ENCODE peak calls at places on chromosomes 6 and 20, in four cellular contexts. C is activated T-helper 1 cell treated with anti-CD3 and anti-CD28 coated beads, Interleukin-2, amount 50 U/mL, for 16 hours; L is right cardiac atrium; M is anterior cingulate cortex. F is an unnamed sample.

GRCh38 chr20:44746367-44747165 is 901 bp downstream of the KCNK15 start:
- DNase-seq in C (no peak), L (no peak), M (no peak), F (no peak)

GRCh38 chr6:167906899-167907298 is 80.2 kb downstream of the AFDN start:
- DNase-seq in C (no peak), L (peak), M (peak), F (peak)

GRCh38 chr6:154931741-154932424 is 63.2 kb upstream of the TIAM2 start:
- DNase-seq in C (no peak), L (no peak), M (no peak), F (no peak)

GRCh38 chr6:125995972-125996580 is 9.7 kb downstream of the TRMT11 start:
- DNase-seq in C (peak), L (peak), M (peak), F (peak)

GRCh38 chr6:106134087-106134770 is 48.1 kb downstream of the PRDM1 start:
- DNase-seq in C (no peak), L (no peak), M (no peak), F (no peak)

GRCh38 chr6:25017932-25018581 is 82.3 kb upstream of the RIPOR2 start:
- DNase-seq in C (peak), L (peak), M (no peak), F (peak)

GRCh38 chr6:144602523-144603180 is 317.5 kb downstream of the UTRN start:
- DNase-seq in C (no peak), L (no peak), M (no peak), F (no peak)

GRCh38 chr20:354298-354977 is 7.5 kb downstream of the NRSN2 start:
- DNase-seq in C (peak), L (peak), M (peak), F (peak)

GRCh38 chr20:46060301-46060881 is 29.4 kb downstream of the NCOA5 start:
- DNase-seq in C (no peak), L (no peak), M (no peak), F (peak)

GRCh38 chr6:122604676-122605075 is 5.5 kb upstream of the PKIB start:
- DNase-seq in C (no peak), L (no peak), M (no peak), F (peak)